ENCODE peak calls at places on chromosomes 3 and 15, in five cellular contexts. One of them, this sample, is unnamed.

GRCh38 chr15:66784174-66784573 is 82.1 kb downstream of the SMAD6 start:
- DNase-seq in pancreas: no peak
- DNase-seq in ascending aorta: no peak
- DNase-seq in heart right ventricle: no peak
- DNase-seq in cardiac muscle cell: no peak
- DNase-seq in this sample: no peak

GRCh38 chr3:113165841-113166240 is 45.5 kb upstream of the BOC start:
- DNase-seq in ascending aorta: no peak
- DNase-seq in heart right ventricle: no peak
- DNase-seq in cardiac muscle cell: no peak
- DNase-seq in pancreas: no peak
- DNase-seq in this sample: no peak

GRCh38 chr3:55486101-55486856 is 827 bp downstream of the WNT5A start:
- DNase-seq in ascending aorta: no peak
- DNase-seq in pancreas: peak; percentile 90
- DNase-seq in heart right ventricle: peak; percentile 71
- DNase-seq in cardiac muscle cell: peak; percentile 94
- DNase-seq in this sample: peak; percentile 89

GRCh38 chr3:197028711-197029510 is 706 bp downstream of the MELTF start:
- DNase-seq in ascending aorta: no peak
- DNase-seq in cardiac muscle cell: no peak
- DNase-seq in heart right ventricle: no peak
- DNase-seq in pancreas: peak; percentile 78
- DNase-seq in this sample: no peak

GRCh38 chr3:172437713-172438112 is 10.5 kb downstream of the GHSR start:
- DNase-seq in heart right ventricle: no peak
- DNase-seq in ascending aorta: no peak
- DNase-seq in pancreas: no peak
- DNase-seq in cardiac muscle cell: no peak
- DNase-seq in this sample: no peak

GRCh38 chr3:42839616-42840015 is 30.4 kb downstream of the ACKR2 start:
- DNase-seq in ascending aorta: no peak
- DNase-seq in heart right ventricle: no peak
- DNase-seq in cardiac muscle cell: peak; percentile 71
- DNase-seq in pancreas: no peak
- DNase-seq in this sample: no peak

GRCh38 chr3:47266709-47267489 is 15.7 kb downstream of the KIF9 start:
- DNase-seq in cardiac muscle cell: peak; percentile 26
- DNase-seq in pancreas: no peak
- DNase-seq in ascending aorta: peak; percentile 51
- DNase-seq in heart right ventricle: peak; percentile 77
- DNase-seq in this sample: peak; percentile 87

GRCh38 chr3:129119365-129120100 is 2.1 kb downstream of the RAB43 start:
- DNase-seq in ascending aorta: no peak
- DNase-seq in cardiac muscle cell: peak; percentile 7
- DNase-seq in heart right ventricle: no peak
- DNase-seq in pancreas: no peak
- DNase-seq in this sample: no peak

GRCh38 chr15:60299452-60300047 is 98.2 kb downstream of the ANXA2 start:
- DNase-seq in pancreas: no peak
- DNase-seq in heart right ventricle: no peak
- DNase-seq in ascending aorta: no peak
- DNase-seq in cardiac muscle cell: no peak
- DNase-seq in this sample: no peak

GRCh38 chr3:189233225-189233858 is 61.6 kb downstream of the TPRG1 start:
- DNase-seq in ascending aorta: no peak
- DNase-seq in heart right ventricle: peak; percentile 14
- DNase-seq in cardiac muscle cell: peak; percentile 69
- DNase-seq in pancreas: no peak
- DNase-seq in this sample: peak; percentile 66

GRCh38 chr3:133461291-133461690 is 61.4 kb downstream of the BFSP2 start:
- DNase-seq in ascending aorta: no peak
- DNase-seq in pancreas: no peak
- DNase-seq in heart right ventricle: no peak
- DNase-seq in cardiac muscle cell: no peak
- DNase-seq in this sample: no peak

GRCh38 chr3:160869825-160870224 is 113.8 kb downstream of the PPM1L start:
- DNase-seq in ascending aorta: no peak
- DNase-seq in heart right ventricle: peak; percentile 10
- DNase-seq in pancreas: peak; percentile 20
- DNase-seq in cardiac muscle cell: no peak
- DNase-seq in this sample: peak; percentile 39

GRCh38 chr3:153130312-153130977 is 31.6 kb upstream of the RAP2B start:
- DNase-seq in ascending aorta: no peak
- DNase-seq in pancreas: no peak
- DNase-seq in cardiac muscle cell: no peak
- DNase-seq in heart right ventricle: no peak
- DNase-seq in this sample: no peak

GRCh38 chr3:112773864-112774263 is 72.8 kb downstream of the CD200R1L start:
- DNase-seq in ascending aorta: no peak
- DNase-seq in heart right ventricle: no peak
- DNase-seq in pancreas: no peak
- DNase-seq in cardiac muscle cell: no peak
- DNase-seq in this sample: no peak

GRCh38 chr3:52238761-52239701 is at the start of gene TWF2:
- DNase-seq in ascending aorta: no peak
- DNase-seq in heart right ventricle: peak; percentile 87
- DNase-seq in pancreas: peak; percentile 87
- DNase-seq in cardiac muscle cell: peak; percentile 91
- DNase-seq in this sample: peak; percentile 80

GRCh38 chr3:125062904-125063618 is 7.3 kb upstream of the HEG1 start:
- DNase-seq in heart right ventricle: peak; percentile 33
- DNase-seq in cardiac muscle cell: peak; percentile 57
- DNase-seq in ascending aorta: no peak
- DNase-seq in pancreas: no peak
- DNase-seq in this sample: no peak

GRCh38 chr3:15812183-15812582 is 14.4 kb upstream of the ANKRD28 start:
- DNase-seq in pancreas: no peak
- DNase-seq in ascending aorta: no peak
- DNase-seq in cardiac muscle cell: no peak
- DNase-seq in heart right ventricle: no peak
- DNase-seq in this sample: no peak

GRCh38 chr15:33242669-33243191 is 48.2 kb upstream of the FMN1 start:
- DNase-seq in cardiac muscle cell: peak; percentile 37
- DNase-seq in pancreas: no peak
- DNase-seq in heart right ventricle: no peak
- DNase-seq in ascending aorta: no peak
- DNase-seq in this sample: no peak

GRCh38 chr3:632571-633170 is 436.1 kb downstream of the CHL1 start:
- DNase-seq in heart right ventricle: no peak
- DNase-seq in pancreas: no peak
- DNase-seq in ascending aorta: no peak
- DNase-seq in cardiac muscle cell: peak; percentile 81
- DNase-seq in this sample: no peak

GRCh38 chr3:195100903-195101591 is 169.9 kb downstream of the XXYLT1 start:
- DNase-seq in cardiac muscle cell: no peak
- DNase-seq in heart right ventricle: peak; percentile 74
- DNase-seq in ascending aorta: no peak
- DNase-seq in pancreas: no peak
- DNase-seq in this sample: no peak

GRCh38 chr15:41417418-41417811 is 520 bp downstream of the RTF1 start:
- DNase-seq in cardiac muscle cell: no peak
- DNase-seq in ascending aorta: no peak
- DNase-seq in pancreas: no peak
- DNase-seq in heart right ventricle: no peak
- DNase-seq in this sample: peak; percentile 50

GRCh38 chr3:172154768-172155649 is 115.6 kb downstream of the FNDC3B start:
- DNase-seq in pancreas: no peak
- DNase-seq in ascending aorta: no peak
- DNase-seq in cardiac muscle cell: no peak
- DNase-seq in heart right ventricle: no peak
- DNase-seq in this sample: no peak

GRCh38 chr3:117746091-117746490 is 1036.5 kb downstream of the TUSC7 start:
- DNase-seq in pancreas: no peak
- DNase-seq in heart right ventricle: no peak
- DNase-seq in ascending aorta: no peak
- DNase-seq in cardiac muscle cell: no peak
- DNase-seq in this sample: peak; percentile 48

GRCh38 chr15:65990298-65990981 is 121.1 kb downstream of the RAB11A start:
- DNase-seq in heart right ventricle: no peak
- DNase-seq in pancreas: no peak
- DNase-seq in ascending aorta: no peak
- DNase-seq in cardiac muscle cell: no peak
- DNase-seq in this sample: no peak

GRCh38 chr15:100959066-100960050 is 40.2 kb downstream of the LRRK1 start:
- DNase-seq in ascending aorta: no peak
- DNase-seq in cardiac muscle cell: no peak
- DNase-seq in heart right ventricle: no peak
- DNase-seq in pancreas: no peak
- DNase-seq in this sample: no peak
- H3K4me1 ChIP-seq in ascending aorta: no peaks in the 10 kb centered on the region
- H3K4me1 ChIP-seq in cardiac muscle cell: peaks cover 20% of the 10 kb centered on the region
- H3K4me1 ChIP-seq in heart right ventricle: no peaks in the 10 kb centered on the region
- H3K4me1 ChIP-seq in pancreas: no peaks in the 10 kb centered on the region
- H3K4me1 ChIP-seq in this sample: no peaks in the 10 kb centered on the region

GRCh38 chr3:23931597-23931996 is 13.5 kb upstream of the NR1D2 start:
- DNase-seq in heart right ventricle: no peak
- DNase-seq in ascending aorta: no peak
- DNase-seq in cardiac muscle cell: no peak
- DNase-seq in pancreas: no peak
- DNase-seq in this sample: no peak

GRCh38 chr3:23926246-23926645 is 9.3 kb downstream of the RPL15 start:
- DNase-seq in ascending aorta: no peak
- DNase-seq in cardiac muscle cell: no peak
- DNase-seq in pancreas: no peak
- DNase-seq in heart right ventricle: no peak
- DNase-seq in this sample: no peak

GRCh38 chr3:23923786-23924185 is 6.9 kb downstream of the RPL15 start:
- DNase-seq in pancreas: no peak
- DNase-seq in heart right ventricle: no peak
- DNase-seq in ascending aorta: no peak
- DNase-seq in cardiac muscle cell: no peak
- DNase-seq in this sample: no peak

GRCh38 chr3:23928525-23928924 is 11.6 kb downstream of the RPL15 start:
- DNase-seq in heart right ventricle: no peak
- DNase-seq in pancreas: no peak
- DNase-seq in cardiac muscle cell: no peak
- DNase-seq in ascending aorta: no peak
- DNase-seq in this sample: no peak

DNA sequence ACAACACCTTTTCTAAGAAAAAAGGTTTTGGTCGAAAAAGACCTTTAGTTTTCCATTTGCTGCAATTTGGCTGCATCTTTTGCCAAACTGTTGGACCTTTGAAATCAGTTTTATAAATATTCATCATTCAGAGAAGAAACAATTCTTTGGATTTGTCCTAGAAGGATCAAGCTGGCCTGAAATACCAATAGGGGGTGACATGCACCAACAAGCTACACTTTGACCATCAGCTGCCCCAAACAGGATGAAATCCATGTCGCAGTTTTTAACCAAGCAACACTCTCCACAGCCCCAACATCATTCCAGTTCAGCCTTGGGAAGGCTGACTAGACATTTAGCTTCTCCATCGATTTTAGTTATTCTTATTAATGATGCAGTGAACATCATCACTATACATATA is 9.8 kb downstream of the RPL15 start:
- DNase-seq in pancreas: no peak
- DNase-seq in heart right ventricle: no peak
- DNase-seq in ascending aorta: no peak
- DNase-seq in cardiac muscle cell: no peak
- DNase-seq in this sample: no peak
- TF ChIP-seq CTCF in pancreas: no peak
- TF ChIP-seq CTCF in heart right ventricle: no peak
- TF ChIP-seq CTCF in ascending aorta: peak; percentile 25
- TF ChIP-seq CTCF in cardiac muscle cell: peak; percentile 11
- TF ChIP-seq CTCF in this sample: peak; percentile 14

DNA sequence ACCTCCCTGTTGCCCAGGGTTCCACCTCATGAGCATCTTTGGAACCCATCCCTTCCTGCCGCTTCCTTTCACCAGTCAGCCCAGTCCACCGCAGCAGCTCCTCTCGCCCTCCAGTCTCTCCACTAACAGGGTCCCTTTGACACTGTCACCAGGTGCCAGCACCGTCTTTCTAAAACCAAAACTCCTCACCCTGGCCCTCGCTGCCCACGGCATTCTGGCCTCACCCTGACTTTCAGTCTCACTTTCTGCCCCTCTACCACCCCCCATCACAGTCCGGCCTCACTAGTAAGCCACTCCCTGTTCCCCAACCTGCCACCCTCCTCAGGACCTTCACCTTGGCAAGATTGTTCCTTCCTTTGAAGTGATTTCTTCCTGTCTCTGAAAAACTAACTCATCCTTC is 4.2 kb downstream of the PPCDC start:
- DNase-seq in ascending aorta: no peak
- DNase-seq in cardiac muscle cell: no peak
- DNase-seq in heart right ventricle: no peak
- DNase-seq in pancreas: no peak
- DNase-seq in this sample: no peak
- H3K4me1 ChIP-seq in ascending aorta: peaks cover 19% of the 10 kb centered on the region
- H3K4me1 ChIP-seq in cardiac muscle cell: peaks cover 15% of the 10 kb centered on the region
- H3K4me1 ChIP-seq in heart right ventricle: peaks cover 20% of the 10 kb centered on the region
- H3K4me1 ChIP-seq in pancreas: no peaks in the 10 kb centered on the region
- H3K4me1 ChIP-seq in this sample: peaks cover 26% of the 10 kb centered on the region

DNA sequence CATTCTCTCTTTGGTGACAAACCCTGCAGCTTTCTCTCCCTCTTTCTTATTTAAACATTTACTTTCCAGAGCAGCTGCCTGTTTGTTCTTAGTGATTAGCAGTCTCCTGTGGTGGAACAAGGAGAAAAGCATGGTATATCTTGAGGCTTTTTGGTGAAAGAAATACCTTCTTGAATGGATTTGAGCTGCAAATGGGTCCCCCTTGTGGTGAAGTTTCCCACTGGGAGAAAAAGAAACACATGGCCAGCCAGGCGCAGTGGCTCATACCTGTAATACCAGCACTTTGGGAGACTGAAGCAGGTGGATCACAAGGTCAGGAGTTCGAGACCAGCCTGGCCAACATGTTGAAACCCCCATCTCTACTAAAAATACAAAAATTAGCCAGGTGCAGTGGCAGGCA is 48.3 kb upstream of the ACP3 start:
- DNase-seq in cardiac muscle cell: no peak
- DNase-seq in heart right ventricle: no peak
- DNase-seq in pancreas: no peak
- DNase-seq in ascending aorta: no peak
- DNase-seq in this sample: no peak
- TF ChIP-seq CTCF in cardiac muscle cell: peak; percentile 59
- TF ChIP-seq CTCF in heart right ventricle: no peak
- TF ChIP-seq CTCF in pancreas: no peak
- TF ChIP-seq CTCF in ascending aorta: peak; percentile 7
- TF ChIP-seq CTCF in this sample: no peak

This sample was measured in psoas muscle.